ENCODE peak calls at places on chromosomes 5 and 9, in ten cellular contexts. A, F, V, L, I, K, S, P, D and X are unnamed samples.

GRCh38 chr5:33339413-33339812 is 101.4 kb upstream of the TARS1 start:
- DNase-seq in A (peak; percentile 16), F (no peak), V (no peak), L (no peak), I (no peak), K (no peak), S (no peak), P (no peak), D (no peak), X (no peak)

GRCh38 chr5:72501475-72501874 is 5.7 kb downstream of the ZNF366 start:
- DNase-seq in A (peak; percentile 72), F (no peak), V (no peak), L (peak; percentile 57), I (no peak), K (no peak), S (no peak), P (no peak), D (no peak), X (no peak)

GRCh38 chr5:33629999-33630398 is 189.2 kb downstream of the TARS1 start:
- DNase-seq in A (no peak), F (no peak), V (no peak), L (no peak), I (no peak), K (no peak), S (no peak), P (no peak), D (no peak), X (no peak)

GRCh38 chr9:102642651-102643050 is 352.5 kb upstream of the CYLC2 start:
- DNase-seq in A (peak; percentile 15), F (no peak), V (no peak), L (no peak), I (no peak), K (no peak), S (no peak), P (no peak), D (peak; percentile 46), X (no peak)

GRCh38 chr9:107036367-107036766 is 173.4 kb downstream of the ZNF462 start:
- DNase-seq in A (no peak), F (no peak), V (no peak), L (no peak), I (no peak), K (no peak), S (no peak), P (no peak), D (no peak), X (no peak)

GRCh38 chr9:93207326-93207814 is 23.4 kb downstream of the WNK2 start:
- DNase-seq in A (no peak), F (no peak), V (no peak), L (peak; percentile 60), I (peak; percentile 34), K (no peak), S (no peak), P (no peak), D (no peak), X (no peak)

GRCh38 chr5:31736127-31736526 is 97.2 kb downstream of the PDZD2 start:
- DNase-seq in A (no peak), F (no peak), V (no peak), L (no peak), I (no peak), K (no peak), S (no peak), P (no peak), D (no peak), X (no peak)

GRCh38 chr9:120742951-120743416 is 28.7 kb upstream of the MEGF9 start:
- DNase-seq in A (peak; percentile 78), F (no peak), V (peak; percentile 7), L (peak; percentile 27), I (peak; percentile 50), K (peak; percentile 71), S (no peak), P (peak; percentile 65), D (no peak), X (no peak)

GRCh38 chr5:4576161-4576748 is 563.9 kb upstream of the ADAMTS16 start:
- DNase-seq in A (no peak), F (no peak), V (no peak), L (peak; percentile 87), I (no peak), K (no peak), S (no peak), P (peak; percentile 9), D (no peak), X (no peak)

GRCh38 chr5:29485333-29485732 is 1708.2 kb upstream of the CDH6 start:
- DNase-seq in A (no peak), F (no peak), V (no peak), L (no peak), I (no peak), K (no peak), S (no peak), P (no peak), D (no peak), X (no peak)

GRCh38 chr9:5551771-5552170 is 41.4 kb downstream of the PDCD1LG2 start:
- DNase-seq in A (no peak), F (no peak), V (no peak), L (peak; percentile 60), I (no peak), K (no peak), S (no peak), P (no peak), D (no peak), X (no peak)

GRCh38 chr5:14547660-14548059 is 33.9 kb upstream of the OTULINL start:
- DNase-seq in A (no peak), F (no peak), V (no peak), L (no peak), I (no peak), K (no peak), S (no peak), P (no peak), D (no peak), X (no peak)

GRCh38 chr5:35198096-35198495 is 32.2 kb downstream of the PRLR start:
- DNase-seq in A (no peak), F (no peak), V (peak; percentile 15), L (peak; percentile 60), I (peak; percentile 85), K (no peak), S (peak; percentile 89), P (no peak), D (no peak), X (no peak)

GRCh38 chr9:133818444-133818843 is 80.3 kb upstream of the SARDH start:
- DNase-seq in A (no peak), F (no peak), V (no peak), L (peak; percentile 39), I (peak; percentile 74), K (peak; percentile 12), S (no peak), P (peak; percentile 18), D (no peak), X (no peak)

GRCh38 chr5:39199335-39199734 is 20.0 kb downstream of the FYB1 start:
- DNase-seq in A (no peak), F (no peak), V (no peak), L (no peak), I (no peak), K (no peak), S (no peak), P (no peak), D (no peak), X (no peak)

GRCh38 chr5:123097871-123098735 is 9.1 kb downstream of the PRDM6 start:
- DNase-seq in A (peak; percentile 44), F (no peak), V (peak; percentile 35), L (no peak), I (no peak), K (no peak), S (no peak), P (no peak), D (no peak), X (peak; percentile 19)

GRCh38 chr5:123098767-123099513 is 9.9 kb downstream of the PRDM6 start:
- DNase-seq in A (peak; percentile 34), F (no peak), V (no peak), L (peak; percentile 18), I (peak; percentile 48), K (peak; percentile 8), S (no peak), P (peak; percentile 28), D (no peak), X (no peak)

GRCh38 chr5:123095694-123096120 is 6.7 kb downstream of the PRDM6 start:
- DNase-seq in A (no peak), F (no peak), V (no peak), L (no peak), I (no peak), K (no peak), S (no peak), P (no peak), D (no peak), X (no peak)

GRCh38 chr5:123097483-123097870 is 8.4 kb downstream of the PRDM6 start:
- DNase-seq in A (no peak), F (no peak), V (no peak), L (no peak), I (no peak), K (no peak), S (no peak), P (no peak), D (no peak), X (no peak)

GRCh38 chr5:123099514-123100151 is 10.6 kb downstream of the PRDM6 start:
- DNase-seq in A (peak; percentile 78), F (peak; percentile 59), V (peak; percentile 68), L (peak; percentile 20), I (no peak), K (peak; percentile 60), S (peak; percentile 70), P (no peak), D (peak; percentile 78), X (peak; percentile 62)
- TF ChIP-seq CTCF in A (peak; percentile 16), F (no peak), V (peak; percentile 25), L (no peak), I (no peak), K (peak; percentile 55), S (no peak), P (no peak), D (peak; percentile 38), X (no peak)

GRCh38 chr5:55187370-55187769 is 14.4 kb upstream of the CDC20B start:
- DNase-seq in A (peak; percentile 65), F (no peak), V (no peak), L (no peak), I (no peak), K (peak; percentile 36), S (no peak), P (peak; percentile 65), D (no peak), X (no peak)
- TF ChIP-seq CTCF in A (peak; percentile 53), F (no peak), V (no peak), L (no peak), I (no peak), K (peak; percentile 49), S (peak; percentile 11), P (peak; percentile 54), D (peak; percentile 57), X (no peak)

GRCh38 chr5:74328221-74328630 is 312.3 kb downstream of the ENC1 start:
- DNase-seq in A (no peak), F (no peak), V (no peak), L (no peak), I (no peak), K (no peak), S (no peak), P (no peak), D (no peak), X (no peak)
- TF ChIP-seq CTCF in A (no peak), F (no peak), V (no peak), L (no peak), I (no peak), K (no peak), S (no peak), P (no peak), D (no peak), X (no peak)

GRCh38 chr9:82499337-82499736 is 510.8 kb downstream of the SPATA31D1 start:
- DNase-seq in A (no peak), F (no peak), V (no peak), L (no peak), I (no peak), K (no peak), S (no peak), P (no peak), D (no peak), X (no peak)

GRCh38 chr9:82498918-82499317 is 510.3 kb downstream of the SPATA31D1 start:
- DNase-seq in A (no peak), F (no peak), V (no peak), L (no peak), I (no peak), K (no peak), S (no peak), P (no peak), D (no peak), X (no peak)

GRCh38 chr9:82504620-82505019 is 516.0 kb downstream of the SPATA31D1 start:
- DNase-seq in A (peak; percentile 19), F (no peak), V (no peak), L (no peak), I (no peak), K (no peak), S (no peak), P (peak; percentile 3), D (peak; percentile 40), X (no peak)
- TF ChIP-seq CTCF in A (peak; percentile 51), F (no peak), V (no peak), L (no peak), I (no peak), K (no peak), S (no peak), P (no peak), D (peak; percentile 43), X (no peak)